ENCODE peak calls at places on chromosomes 11 and 22, in nine cellular contexts. M is uterus, T is neural progenitor cell, C is brain microvascular endothelial cell, V is stomach, F is dorsolateral prefrontal cortex, P is adrenal gland, X is pancreas, A is psoas muscle. U is an unnamed sample.
A peak's percentile ranks its signal among the peaks of the same experiment; 100 is the strongest.

GRCh38 chr22:28075260-28075981 is 156.4 kb upstream of the PITPNB start:
- DNase-seq in M (peak; percentile 68), T (no peak), C (peak; percentile 86), V (peak; percentile 62), F (no peak), P (peak; percentile 79), X (peak; percentile 45), A (peak; percentile 73), U (peak; percentile 35)

GRCh38 chr22:24554316-24555159 is at the start of gene GUCD1:
- DNase-seq in M (no peak), T (peak; percentile 55), C (peak; percentile 37), V (peak; percentile 31), F (no peak), P (peak; percentile 62), X (peak; percentile 45), A (peak; percentile 65), U (no peak)

GRCh38 chr11:86459682-86460460 is 85.2 kb downstream of the CCDC81 start:
- DNase-seq in M (peak; percentile 65), T (no peak), C (peak; percentile 91), V (peak; percentile 56), F (peak; percentile 68), P (peak; percentile 85), X (peak; percentile 62), A (no peak), U (no peak)

GRCh38 chr11:46508360-46508759 is 85.5 kb downstream of the AMBRA1 start:
- DNase-seq in M (no peak), T (no peak), C (no peak), V (no peak), F (no peak), P (no peak), X (no peak), A (no peak), U (no peak)

GRCh38 chr11:73178092-73178539 is 36.0 kb upstream of the FCHSD2 start:
- DNase-seq in M (peak; percentile 77), T (peak; percentile 90), C (peak; percentile 65), V (peak; percentile 82), F (peak; percentile 85), P (peak; percentile 94), X (peak; percentile 74), A (peak; percentile 90), U (peak; percentile 85)

GRCh38 chr11:33016654-33017053 is 976 bp downstream of the DEPDC7 start:
- DNase-seq in M (no peak), T (no peak), C (no peak), V (no peak), F (no peak), P (no peak), X (no peak), A (no peak), U (no peak)

GRCh38 chr11:2208691-2209369 is 37.2 kb upstream of the TH start:
- DNase-seq in M (peak; percentile 18), T (peak; percentile 32), C (no peak), V (peak; percentile 85), F (peak; percentile 41), P (peak; percentile 13), X (peak; percentile 41), A (peak; percentile 46), U (peak; percentile 79)

GRCh38 chr22:31327786-31328544 is 18.2 kb downstream of the PATZ1 start:
- DNase-seq in M (no peak), T (no peak), C (no peak), V (no peak), F (no peak), P (no peak), X (no peak), A (no peak), U (no peak)

GRCh38 chr22:23128269-23129108 is 13.3 kb downstream of the RSPH14 start:
- DNase-seq in M (peak; percentile 64), T (peak; percentile 91), C (peak; percentile 70), V (peak; percentile 84), F (peak; percentile 89), P (peak; percentile 85), X (peak; percentile 56), A (peak; percentile 76), U (peak; percentile 64)

GRCh38 chr11:67389477-67389876 is 2.3 kb upstream of the RAD9A start:
- DNase-seq in M (no peak), T (peak; percentile 66), C (no peak), V (peak; percentile 67), F (no peak), P (no peak), X (no peak), A (no peak), U (no peak)

GRCh38 chr22:25353516-25354445 is 134.3 kb downstream of the CRYBB2 start:
- DNase-seq in M (no peak), T (no peak), C (no peak), V (no peak), F (peak; percentile 9), P (peak; percentile 1), X (no peak), A (no peak), U (no peak)

GRCh38 chr11:64297722-64298358 is 2.3 kb upstream of the CATSPERZ start:
- DNase-seq in M (no peak), T (no peak), C (no peak), V (no peak), F (no peak), P (no peak), X (no peak), A (no peak), U (no peak)

GRCh38 chr11:16587670-16588069 is 150.8 kb upstream of the C11orf58 start:
- DNase-seq in M (no peak), T (no peak), C (no peak), V (peak; percentile 25), F (no peak), P (no peak), X (no peak), A (peak; percentile 73), U (no peak)

GRCh38 chr22:42717197-42717967 is 3.3 kb downstream of the A4GALT start:
- DNase-seq in M (peak; percentile 82), T (no peak), C (no peak), V (no peak), F (no peak), P (no peak), X (no peak), A (no peak), U (no peak)

GRCh38 chr11:57424802-57425564 is 1.9 kb downstream of the SLC43A3 start:
- DNase-seq in M (peak; percentile 81), T (peak; percentile 40), C (peak; percentile 87), V (peak; percentile 56), F (peak; percentile 57), P (peak; percentile 64), X (peak; percentile 66), A (peak; percentile 86), U (peak; percentile 84)

GRCh38 chr22:50114221-50114981 is 24.6 kb downstream of the MOV10L1 start:
- DNase-seq in M (no peak), T (peak; percentile 21), C (peak; percentile 49), V (no peak), F (no peak), P (no peak), X (no peak), A (no peak), U (peak; percentile 59)

GRCh38 chr11:2471804-2472096 is 26.9 kb downstream of the KCNQ1 start:
- DNase-seq in M (no peak), T (no peak), C (no peak), V (no peak), F (no peak), P (no peak), X (no peak), A (no peak), U (no peak)

DNA sequence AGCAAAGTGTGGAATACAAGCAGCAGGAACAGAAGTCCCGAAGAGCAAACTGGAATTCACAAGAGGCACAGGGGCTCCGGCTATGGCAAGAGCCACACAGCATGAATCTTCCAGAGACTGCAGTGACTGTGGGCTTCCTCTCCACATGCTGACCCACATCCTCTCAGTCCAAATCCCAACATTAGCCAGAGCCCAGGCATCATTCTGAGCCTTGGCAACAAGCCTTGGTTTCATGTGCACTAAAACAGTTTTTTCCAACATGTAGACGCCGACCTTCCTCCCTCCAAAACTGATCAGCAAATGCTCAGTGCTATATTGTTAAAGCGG is 91.7 kb upstream of the CSNK2A3 start:
- DNase-seq in M (no peak), T (no peak), C (no peak), V (no peak), F (no peak), P (no peak), X (no peak), A (no peak), U (no peak)
- H3K27ac ChIP-seq in M (no peak overlapping the region), T (no peak overlapping the region), C (no peak overlapping the region), V (no peak overlapping the region), F (peak overlapping the region; percentile 72), P (no peak overlapping the region), X (no peak overlapping the region), A (no peak overlapping the region), U (no peak overlapping the region)

DNA sequence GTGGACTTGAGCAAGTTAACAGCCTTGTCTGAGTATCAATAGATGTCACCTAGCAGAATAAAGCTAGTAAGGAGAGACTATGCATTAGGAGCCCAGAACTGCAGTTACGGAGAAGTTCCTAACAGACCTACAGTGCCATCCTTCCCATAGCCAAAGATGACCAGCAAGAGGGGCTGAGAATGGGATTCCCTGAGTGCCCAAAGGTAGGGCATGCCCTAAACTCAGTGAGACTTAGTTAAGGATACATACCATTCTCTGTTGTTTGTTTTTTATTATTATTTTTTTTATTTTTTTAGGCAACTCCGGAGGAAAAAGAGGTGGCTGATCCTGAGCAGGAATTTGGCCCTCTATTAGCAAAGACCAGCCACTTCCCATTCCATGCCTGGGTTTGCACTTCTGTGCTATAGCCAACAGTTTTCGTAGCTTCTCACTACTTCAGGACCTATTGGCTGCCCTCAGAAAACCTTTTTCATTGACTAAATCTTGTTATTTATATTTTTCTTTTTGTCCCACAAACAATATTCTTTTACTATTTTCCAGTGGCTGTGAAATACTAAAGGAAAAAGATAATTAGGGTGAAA is 33.3 kb upstream of the CCDC34 start:
- DNase-seq in M (no peak), T (no peak), C (no peak), V (no peak), F (no peak), P (no peak), X (no peak), A (no peak), U (no peak)
- TF ChIP-seq CTCF in M (no peak), T (no peak), C (no peak), V (no peak), F (no peak), P (no peak), X (no peak), A (no peak), U (no peak)

DNA sequence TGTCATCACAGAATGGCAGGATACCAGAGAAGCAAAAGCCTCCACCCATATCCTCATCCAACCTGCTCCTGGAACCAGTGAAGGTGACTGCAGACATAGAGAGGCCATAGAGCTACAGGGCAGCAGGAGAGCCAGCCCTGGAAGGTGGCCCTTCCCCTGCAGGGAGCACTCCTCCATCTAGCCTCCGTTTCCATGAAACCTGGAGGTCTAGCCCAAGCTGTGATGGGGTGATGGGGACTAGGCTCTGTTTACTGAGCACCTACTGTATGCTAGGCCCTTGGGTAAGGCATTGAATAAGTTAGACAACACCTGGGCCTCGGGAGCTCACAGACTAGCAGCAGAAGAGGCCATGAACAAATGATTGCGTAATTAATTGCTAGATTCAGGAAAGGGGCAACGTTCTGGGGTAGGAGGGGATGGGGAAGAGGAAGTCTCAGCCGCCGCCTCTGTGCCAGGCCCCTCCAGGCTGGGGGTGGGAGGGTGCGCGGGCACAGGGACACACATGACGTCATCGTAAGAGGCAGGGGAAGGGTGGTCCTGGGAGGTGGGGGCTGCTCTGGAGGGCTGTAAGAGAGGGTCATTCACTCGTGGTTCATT is 784 bp upstream of the SYNGR1 start:
- DNase-seq in M (peak; percentile 38), T (peak; percentile 25), C (no peak), V (no peak), F (peak; percentile 73), P (no peak), X (no peak), A (no peak), U (no peak)
- H3K27ac ChIP-seq in M (peak overlapping the region; percentile 58), T (no peak overlapping the region), C (no peak overlapping the region), V (no peak overlapping the region), F (peak overlapping the region; percentile 88), P (peak overlapping the region; percentile 80), X (peak overlapping the region; percentile 13), A (no peak overlapping the region), U (no peak overlapping the region)

GRCh38 chr11:117366183-117366582 is 38.5 kb downstream of the CEP164 start:
- DNase-seq in M (no peak), T (peak; percentile 9), C (no peak), V (no peak), F (no peak), P (no peak), X (no peak), A (no peak), U (no peak)
- TF ChIP-seq CTCF in M (no peak), T (peak; percentile 13), C (peak; percentile 6), V (no peak), F (no peak), P (no peak), X (no peak), A (no peak), U (no peak)

U was measured in left lung.